ENCODE peak calls at places on chromosomes 16 and 17, in seven cellular contexts. One of them, this sample, is unnamed.

GRCh38 chr17:33335491-33336173 is 42.5 kb upstream of the ASIC2 start:
- ATAC-seq in Right ventricle myocardium inferior: no peak
- ATAC-seq in omental fat pad: no peak
- ATAC-seq in foreskin keratinocyte: peak
- ATAC-seq in esophagus mucosa: no peak
- ATAC-seq in HCT116: no peak
- ATAC-seq in upper lobe of left lung: no peak
- ATAC-seq in this sample: no peak

GRCh38 chr17:38539386-38539785 is 66.4 kb downstream of the SRCIN1 start:
- ATAC-seq in Right ventricle myocardium inferior: no peak
- ATAC-seq in omental fat pad: no peak
- ATAC-seq in foreskin keratinocyte: no peak
- ATAC-seq in esophagus mucosa: no peak
- ATAC-seq in HCT116: no peak
- ATAC-seq in upper lobe of left lung: no peak
- ATAC-seq in this sample: no peak

GRCh38 chr16:86317617-86318021 is 192.7 kb upstream of the FOXF1 start:
- ATAC-seq in Right ventricle myocardium inferior: no peak
- ATAC-seq in omental fat pad: no peak
- ATAC-seq in foreskin keratinocyte: no peak
- ATAC-seq in esophagus mucosa: no peak
- ATAC-seq in HCT116: no peak
- ATAC-seq in upper lobe of left lung: no peak
- ATAC-seq in this sample: no peak

GRCh38 chr17:78479369-78479768 is 97.8 kb downstream of the DNAH17 start:
- ATAC-seq in Right ventricle myocardium inferior: no peak
- ATAC-seq in omental fat pad: no peak
- ATAC-seq in foreskin keratinocyte: no peak
- ATAC-seq in esophagus mucosa: no peak
- ATAC-seq in HCT116: no peak
- ATAC-seq in upper lobe of left lung: no peak
- ATAC-seq in this sample: no peak

GRCh38 chr17:33370384-33370783 is 77.3 kb upstream of the ASIC2 start:
- ATAC-seq in Right ventricle myocardium inferior: no peak
- ATAC-seq in omental fat pad: no peak
- ATAC-seq in foreskin keratinocyte: no peak
- ATAC-seq in esophagus mucosa: no peak
- ATAC-seq in HCT116: no peak
- ATAC-seq in upper lobe of left lung: no peak
- ATAC-seq in this sample: no peak

GRCh38 chr16:2706085-2706484 is 13.9 kb downstream of the PRSS27 start:
- ATAC-seq in Right ventricle myocardium inferior: no peak
- ATAC-seq in omental fat pad: no peak
- ATAC-seq in foreskin keratinocyte: no peak
- ATAC-seq in esophagus mucosa: no peak
- ATAC-seq in HCT116: no peak
- ATAC-seq in upper lobe of left lung: no peak
- ATAC-seq in this sample: no peak

GRCh38 chr16:12319464-12320030 is 343.0 kb downstream of the SNX29 start:
- ATAC-seq in Right ventricle myocardium inferior: no peak
- ATAC-seq in omental fat pad: no peak
- ATAC-seq in foreskin keratinocyte: no peak
- ATAC-seq in esophagus mucosa: no peak
- ATAC-seq in HCT116: no peak
- ATAC-seq in upper lobe of left lung: no peak
- ATAC-seq in this sample: no peak

GRCh38 chr17:49315974-49316570 is 46.0 kb downstream of the ZNF652 start:
- ATAC-seq in Right ventricle myocardium inferior: no peak
- ATAC-seq in omental fat pad: no peak
- ATAC-seq in foreskin keratinocyte: no peak
- ATAC-seq in esophagus mucosa: no peak
- ATAC-seq in HCT116: no peak
- ATAC-seq in upper lobe of left lung: no peak
- ATAC-seq in this sample: no peak

GRCh38 chr17:16872836-16873653 is 98.9 kb downstream of the TNFRSF13B start:
- ATAC-seq in Right ventricle myocardium inferior: no peak
- ATAC-seq in omental fat pad: no peak
- ATAC-seq in foreskin keratinocyte: peak
- ATAC-seq in esophagus mucosa: peak
- ATAC-seq in HCT116: peak
- ATAC-seq in upper lobe of left lung: peak
- ATAC-seq in this sample: no peak

GRCh38 chr16:55856950-55857349 is 18.2 kb downstream of the CES5A start:
- ATAC-seq in Right ventricle myocardium inferior: no peak
- ATAC-seq in omental fat pad: no peak
- ATAC-seq in foreskin keratinocyte: no peak
- ATAC-seq in esophagus mucosa: no peak
- ATAC-seq in HCT116: no peak
- ATAC-seq in upper lobe of left lung: no peak
- ATAC-seq in this sample: no peak

GRCh38 chr17:76476736-76477135 is 9.3 kb downstream of the AANAT start:
- ATAC-seq in Right ventricle myocardium inferior: no peak
- ATAC-seq in omental fat pad: no peak
- ATAC-seq in foreskin keratinocyte: no peak
- ATAC-seq in esophagus mucosa: no peak
- ATAC-seq in HCT116: no peak
- ATAC-seq in upper lobe of left lung: no peak
- ATAC-seq in this sample: no peak

GRCh38 chr16:29804455-29805231 is 1.7 kb upstream of the MAZ start:
- ATAC-seq in Right ventricle myocardium inferior: peak
- ATAC-seq in omental fat pad: no peak
- ATAC-seq in foreskin keratinocyte: no peak
- ATAC-seq in esophagus mucosa: no peak
- ATAC-seq in HCT116: no peak
- ATAC-seq in upper lobe of left lung: peak
- ATAC-seq in this sample: peak

GRCh38 chr16:49462989-49463371 is 89.4 kb downstream of the C16orf78 start:
- ATAC-seq in Right ventricle myocardium inferior: no peak
- ATAC-seq in omental fat pad: no peak
- ATAC-seq in foreskin keratinocyte: no peak
- ATAC-seq in esophagus mucosa: no peak
- ATAC-seq in HCT116: no peak
- ATAC-seq in upper lobe of left lung: no peak
- ATAC-seq in this sample: no peak

GRCh38 chr17:73553311-73553710 is 90.9 kb downstream of the SDK2 start:
- ATAC-seq in Right ventricle myocardium inferior: no peak
- ATAC-seq in omental fat pad: no peak
- ATAC-seq in foreskin keratinocyte: peak
- ATAC-seq in esophagus mucosa: peak
- ATAC-seq in HCT116: peak
- ATAC-seq in upper lobe of left lung: no peak
- ATAC-seq in this sample: no peak

GRCh38 chr16:89564476-89565255 is 4.2 kb downstream of the RPL13 start:
- ATAC-seq in Right ventricle myocardium inferior: no peak
- ATAC-seq in omental fat pad: no peak
- ATAC-seq in foreskin keratinocyte: no peak
- ATAC-seq in esophagus mucosa: no peak
- ATAC-seq in HCT116: peak
- ATAC-seq in upper lobe of left lung: no peak
- ATAC-seq in this sample: no peak

GRCh38 chr17:3719265-3719664 is 4.4 kb upstream of the HASPIN start:
- ATAC-seq in Right ventricle myocardium inferior: no peak
- ATAC-seq in omental fat pad: no peak
- ATAC-seq in foreskin keratinocyte: no peak
- ATAC-seq in esophagus mucosa: no peak
- ATAC-seq in HCT116: no peak
- ATAC-seq in upper lobe of left lung: no peak
- ATAC-seq in this sample: no peak

GRCh38 chr16:49816782-49817370 is 39.0 kb downstream of the ZNF423 start:
- ATAC-seq in Right ventricle myocardium inferior: no peak
- ATAC-seq in omental fat pad: no peak
- ATAC-seq in foreskin keratinocyte: no peak
- ATAC-seq in esophagus mucosa: no peak
- ATAC-seq in HCT116: no peak
- ATAC-seq in upper lobe of left lung: peak
- ATAC-seq in this sample: no peak

GRCh38 chr17:75888484-75888883 is 8.3 kb downstream of the TRIM65 start:
- ATAC-seq in Right ventricle myocardium inferior: no peak
- ATAC-seq in omental fat pad: no peak
- ATAC-seq in foreskin keratinocyte: no peak
- ATAC-seq in esophagus mucosa: no peak
- ATAC-seq in HCT116: no peak
- ATAC-seq in upper lobe of left lung: no peak
- ATAC-seq in this sample: no peak

GRCh38 chr16:23286131-23286532 is 16.0 kb upstream of the SCNN1B start:
- ATAC-seq in Right ventricle myocardium inferior: no peak
- ATAC-seq in omental fat pad: no peak
- ATAC-seq in foreskin keratinocyte: peak
- ATAC-seq in esophagus mucosa: peak
- ATAC-seq in HCT116: no peak
- ATAC-seq in upper lobe of left lung: no peak
- ATAC-seq in this sample: no peak

GRCh38 chr17:53979991-53980390 is 157.3 kb downstream of the KIF2B start:
- ATAC-seq in Right ventricle myocardium inferior: no peak
- ATAC-seq in omental fat pad: no peak
- ATAC-seq in foreskin keratinocyte: no peak
- ATAC-seq in esophagus mucosa: no peak
- ATAC-seq in HCT116: no peak
- ATAC-seq in upper lobe of left lung: no peak
- ATAC-seq in this sample: no peak

GRCh38 chr17:48541574-48542113 is 3.3 kb downstream of the HOXB2 start:
- ATAC-seq in Right ventricle myocardium inferior: peak
- ATAC-seq in omental fat pad: no peak
- ATAC-seq in foreskin keratinocyte: no peak
- ATAC-seq in esophagus mucosa: peak
- ATAC-seq in HCT116: no peak
- ATAC-seq in upper lobe of left lung: peak
- ATAC-seq in this sample: peak

GRCh38 chr17:50209472-50210248 is 8.2 kb upstream of the COL1A1 start:
- ATAC-seq in Right ventricle myocardium inferior: peak
- ATAC-seq in omental fat pad: peak
- ATAC-seq in foreskin keratinocyte: no peak
- ATAC-seq in esophagus mucosa: peak
- ATAC-seq in HCT116: peak
- ATAC-seq in upper lobe of left lung: peak
- ATAC-seq in this sample: peak

GRCh38 chr17:70539172-70539924 is 370.0 kb downstream of the KCNJ2 start:
- ATAC-seq in Right ventricle myocardium inferior: no peak
- ATAC-seq in omental fat pad: no peak
- ATAC-seq in foreskin keratinocyte: no peak
- ATAC-seq in esophagus mucosa: no peak
- ATAC-seq in HCT116: no peak
- ATAC-seq in upper lobe of left lung: no peak
- ATAC-seq in this sample: no peak

GRCh38 chr16:81564368-81565060 is 119.9 kb downstream of the CMIP start:
- ATAC-seq in Right ventricle myocardium inferior: no peak
- ATAC-seq in omental fat pad: no peak
- ATAC-seq in foreskin keratinocyte: no peak
- ATAC-seq in esophagus mucosa: no peak
- ATAC-seq in HCT116: no peak
- ATAC-seq in upper lobe of left lung: no peak
- ATAC-seq in this sample: no peak

GRCh38 chr17:30378797-30379302 is at the start of gene CPD:
- ATAC-seq in Right ventricle myocardium inferior: peak
- ATAC-seq in omental fat pad: peak
- ATAC-seq in foreskin keratinocyte: peak
- ATAC-seq in esophagus mucosa: peak
- ATAC-seq in HCT116: peak
- ATAC-seq in upper lobe of left lung: peak
- ATAC-seq in this sample: peak

GRCh38 chr16:50699345-50700159 is 6.1 kb downstream of the NOD2 start:
- ATAC-seq in Right ventricle myocardium inferior: no peak
- ATAC-seq in omental fat pad: peak
- ATAC-seq in foreskin keratinocyte: peak
- ATAC-seq in esophagus mucosa: peak
- ATAC-seq in HCT116: no peak
- ATAC-seq in upper lobe of left lung: no peak
- ATAC-seq in this sample: no peak

GRCh38 chr17:56506349-56506748 is 87.2 kb upstream of the NOG start:
- ATAC-seq in Right ventricle myocardium inferior: no peak
- ATAC-seq in omental fat pad: no peak
- ATAC-seq in foreskin keratinocyte: no peak
- ATAC-seq in esophagus mucosa: no peak
- ATAC-seq in HCT116: no peak
- ATAC-seq in upper lobe of left lung: no peak
- ATAC-seq in this sample: no peak

GRCh38 chr17:27603446-27603820 is 27.6 kb upstream of the LGALS9 start:
- ATAC-seq in Right ventricle myocardium inferior: no peak
- ATAC-seq in omental fat pad: no peak
- ATAC-seq in foreskin keratinocyte: no peak
- ATAC-seq in esophagus mucosa: no peak
- ATAC-seq in HCT116: no peak
- ATAC-seq in upper lobe of left lung: no peak
- ATAC-seq in this sample: no peak

GRCh38 chr16:85986931-85987749 is 88.2 kb downstream of the IRF8 start:
- ATAC-seq in Right ventricle myocardium inferior: no peak
- ATAC-seq in omental fat pad: no peak
- ATAC-seq in foreskin keratinocyte: no peak
- ATAC-seq in esophagus mucosa: no peak
- ATAC-seq in HCT116: peak
- ATAC-seq in upper lobe of left lung: no peak
- ATAC-seq in this sample: peak

GRCh38 chr17:39573447-39574298 is 34.0 kb downstream of the NEUROD2 start:
- ATAC-seq in Right ventricle myocardium inferior: peak
- ATAC-seq in omental fat pad: peak
- ATAC-seq in foreskin keratinocyte: peak
- ATAC-seq in esophagus mucosa: peak
- ATAC-seq in HCT116: peak
- ATAC-seq in upper lobe of left lung: peak
- ATAC-seq in this sample: peak

GRCh38 chr17:74429604-74430384 is 2.1 kb upstream of the GPRC5C start:
- ATAC-seq in Right ventricle myocardium inferior: peak
- ATAC-seq in omental fat pad: peak
- ATAC-seq in foreskin keratinocyte: peak
- ATAC-seq in esophagus mucosa: peak
- ATAC-seq in HCT116: peak
- ATAC-seq in upper lobe of left lung: peak
- ATAC-seq in this sample: peak

GRCh38 chr16:75860654-75861053 is 134.4 kb upstream of the CPHXL start:
- ATAC-seq in Right ventricle myocardium inferior: no peak
- ATAC-seq in omental fat pad: no peak
- ATAC-seq in foreskin keratinocyte: no peak
- ATAC-seq in esophagus mucosa: no peak
- ATAC-seq in HCT116: no peak
- ATAC-seq in upper lobe of left lung: peak
- ATAC-seq in this sample: no peak

GRCh38 chr17:12928736-12929135 is 89.1 kb downstream of the ELAC2 start:
- ATAC-seq in Right ventricle myocardium inferior: no peak
- ATAC-seq in omental fat pad: no peak
- ATAC-seq in foreskin keratinocyte: peak
- ATAC-seq in esophagus mucosa: no peak
- ATAC-seq in HCT116: peak
- ATAC-seq in upper lobe of left lung: no peak
- ATAC-seq in this sample: no peak

This sample was measured in gastroesophageal sphincter.